ENCODE peak calls at places on chromosomes 7 and 10, in six cellular contexts. One of them, this sample, is unnamed.
A peak's percentile ranks its signal among the peaks of the same experiment; 100 is the strongest.

GRCh38 chr7:94395141-94396041 is 696 bp downstream of the COL1A2 start:
- DNase-seq in PC-9: no peak
- DNase-seq in body of pancreas: peak; percentile 68
- DNase-seq in tibial nerve: peak; percentile 30
- DNase-seq in CD8-positive, alpha-beta T cell: no peak
- DNase-seq in PC-3: peak; percentile 80
- DNase-seq in this sample: peak; percentile 80

GRCh38 chr7:132276986-132277716 is 299.1 kb downstream of the PLXNA4 start:
- DNase-seq in PC-9: no peak
- DNase-seq in body of pancreas: no peak
- DNase-seq in tibial nerve: no peak
- DNase-seq in CD8-positive, alpha-beta T cell: no peak
- DNase-seq in PC-3: peak; percentile 55
- DNase-seq in this sample: no peak

GRCh38 chr7:4734587-4735365 is 40.6 kb upstream of the AP5Z1 start:
- DNase-seq in PC-9: no peak
- DNase-seq in body of pancreas: no peak
- DNase-seq in tibial nerve: no peak
- DNase-seq in CD8-positive, alpha-beta T cell: no peak
- DNase-seq in PC-3: no peak
- DNase-seq in this sample: no peak

GRCh38 chr10:125646311-125646710 is 36.7 kb downstream of the TEX36 start:
- DNase-seq in PC-9: no peak
- DNase-seq in body of pancreas: no peak
- DNase-seq in tibial nerve: no peak
- DNase-seq in CD8-positive, alpha-beta T cell: no peak
- DNase-seq in PC-3: no peak
- DNase-seq in this sample: no peak

GRCh38 chr7:107344286-107344685 is 125.6 kb upstream of the GPR22 start:
- DNase-seq in PC-9: no peak
- DNase-seq in body of pancreas: no peak
- DNase-seq in tibial nerve: no peak
- DNase-seq in CD8-positive, alpha-beta T cell: no peak
- DNase-seq in PC-3: no peak
- DNase-seq in this sample: no peak

GRCh38 chr10:117271427-117271826 is 30.5 kb downstream of the SLC18A2 start:
- DNase-seq in PC-9: peak; percentile 19
- DNase-seq in body of pancreas: no peak
- DNase-seq in tibial nerve: no peak
- DNase-seq in CD8-positive, alpha-beta T cell: no peak
- DNase-seq in PC-3: peak; percentile 75
- DNase-seq in this sample: peak; percentile 72

GRCh38 chr7:50405246-50405645 is 44.9 kb downstream of the FIGNL1 start:
- DNase-seq in PC-9: no peak
- DNase-seq in body of pancreas: no peak
- DNase-seq in tibial nerve: no peak
- DNase-seq in CD8-positive, alpha-beta T cell: no peak
- DNase-seq in PC-3: no peak
- DNase-seq in this sample: no peak

GRCh38 chr7:154928136-154929005 is 74.6 kb downstream of the PAXIP1 start:
- DNase-seq in PC-9: peak; percentile 50
- DNase-seq in body of pancreas: peak; percentile 52
- DNase-seq in tibial nerve: no peak
- DNase-seq in CD8-positive, alpha-beta T cell: peak; percentile 34
- DNase-seq in PC-3: peak; percentile 98
- DNase-seq in this sample: peak; percentile 95

GRCh38 chr10:132482090-132482489 is 55.5 kb upstream of the INPP5A start:
- DNase-seq in PC-9: no peak
- DNase-seq in body of pancreas: peak; percentile 34
- DNase-seq in tibial nerve: no peak
- DNase-seq in CD8-positive, alpha-beta T cell: no peak
- DNase-seq in PC-3: peak; percentile 32
- DNase-seq in this sample: peak; percentile 73

GRCh38 chr10:114694735-114695134 is 36.7 kb upstream of the ABLIM1 start:
- DNase-seq in PC-9: no peak
- DNase-seq in body of pancreas: peak; percentile 31
- DNase-seq in tibial nerve: no peak
- DNase-seq in CD8-positive, alpha-beta T cell: peak; percentile 34
- DNase-seq in PC-3: peak; percentile 26
- DNase-seq in this sample: no peak
- TF ChIP-seq CTCF in PC-9: peak; percentile 49
- TF ChIP-seq CTCF in body of pancreas: peak; percentile 48
- TF ChIP-seq CTCF in tibial nerve: no peak
- TF ChIP-seq CTCF in CD8-positive, alpha-beta T cell: peak; percentile 31
- TF ChIP-seq CTCF in PC-3: peak; percentile 66
- TF ChIP-seq CTCF in this sample: no peak

GRCh38 chr10:71964669-71965515 is 697 bp downstream of the CHST3 start:
- DNase-seq in PC-9: peak; percentile 43
- DNase-seq in body of pancreas: peak; percentile 51
- DNase-seq in tibial nerve: no peak
- DNase-seq in CD8-positive, alpha-beta T cell: peak; percentile 16
- DNase-seq in PC-3: peak; percentile 66
- DNase-seq in this sample: peak; percentile 71

GRCh38 chr10:71962915-71963314 is 1.3 kb upstream of the CHST3 start:
- DNase-seq in PC-9: no peak
- DNase-seq in body of pancreas: no peak
- DNase-seq in tibial nerve: no peak
- DNase-seq in CD8-positive, alpha-beta T cell: no peak
- DNase-seq in PC-3: no peak
- DNase-seq in this sample: no peak

GRCh38 chr10:71961831-71962230 is 2.4 kb upstream of the CHST3 start:
- DNase-seq in PC-9: no peak
- DNase-seq in body of pancreas: no peak
- DNase-seq in tibial nerve: no peak
- DNase-seq in CD8-positive, alpha-beta T cell: no peak
- DNase-seq in PC-3: no peak
- DNase-seq in this sample: no peak

GRCh38 chr10:71963756-71964668 is at the start of gene CHST3:
- DNase-seq in PC-9: peak; percentile 58
- DNase-seq in body of pancreas: peak; percentile 46
- DNase-seq in tibial nerve: peak; percentile 46
- DNase-seq in CD8-positive, alpha-beta T cell: no peak
- DNase-seq in PC-3: peak; percentile 37
- DNase-seq in this sample: no peak

GRCh38 chr10:71963351-71963755 is 842 bp upstream of the CHST3 start:
- DNase-seq in PC-9: no peak
- DNase-seq in body of pancreas: no peak
- DNase-seq in tibial nerve: peak; percentile 42
- DNase-seq in CD8-positive, alpha-beta T cell: no peak
- DNase-seq in PC-3: no peak
- DNase-seq in this sample: no peak
- H3K27ac ChIP-seq in PC-9: no peak overlapping the region
- H3K27ac ChIP-seq in body of pancreas: peak overlapping the region; percentile 79
- H3K27ac ChIP-seq in tibial nerve: peak overlapping the region; percentile 97
- H3K27ac ChIP-seq in CD8-positive, alpha-beta T cell: no peak overlapping the region
- H3K27ac ChIP-seq in PC-3: no peak overlapping the region
- H3K27ac ChIP-seq in this sample: peak overlapping the region; percentile 93

GRCh38 chr10:48536916-48537890 is 67.7 kb downstream of the ARHGAP22 start:
- DNase-seq in PC-9: no peak
- DNase-seq in body of pancreas: no peak
- DNase-seq in tibial nerve: no peak
- DNase-seq in CD8-positive, alpha-beta T cell: no peak
- DNase-seq in PC-3: no peak
- DNase-seq in this sample: no peak

GRCh38 chr10:48536226-48536500 is 68.7 kb downstream of the ARHGAP22 start:
- DNase-seq in PC-9: no peak
- DNase-seq in body of pancreas: no peak
- DNase-seq in tibial nerve: no peak
- DNase-seq in CD8-positive, alpha-beta T cell: no peak
- DNase-seq in PC-3: no peak
- DNase-seq in this sample: no peak

GRCh38 chr10:48533951-48534720 is 70.7 kb downstream of the ARHGAP22 start:
- DNase-seq in PC-9: peak; percentile 43
- DNase-seq in body of pancreas: no peak
- DNase-seq in tibial nerve: no peak
- DNase-seq in CD8-positive, alpha-beta T cell: no peak
- DNase-seq in PC-3: no peak
- DNase-seq in this sample: no peak

GRCh38 chr10:48533540-48533939 is 71.3 kb downstream of the ARHGAP22 start:
- DNase-seq in PC-9: no peak
- DNase-seq in body of pancreas: no peak
- DNase-seq in tibial nerve: no peak
- DNase-seq in CD8-positive, alpha-beta T cell: no peak
- DNase-seq in PC-3: no peak
- DNase-seq in this sample: no peak

GRCh38 chr10:48535416-48536225 is 69.3 kb downstream of the ARHGAP22 start:
- DNase-seq in PC-9: no peak
- DNase-seq in body of pancreas: no peak
- DNase-seq in tibial nerve: no peak
- DNase-seq in CD8-positive, alpha-beta T cell: no peak
- DNase-seq in PC-3: peak; percentile 34
- DNase-seq in this sample: no peak
- TF ChIP-seq CTCF in PC-9: no peak
- TF ChIP-seq CTCF in body of pancreas: no peak
- TF ChIP-seq CTCF in tibial nerve: no peak
- TF ChIP-seq CTCF in CD8-positive, alpha-beta T cell: no peak
- TF ChIP-seq CTCF in PC-3: peak; percentile 55
- TF ChIP-seq CTCF in this sample: no peak

DNA sequence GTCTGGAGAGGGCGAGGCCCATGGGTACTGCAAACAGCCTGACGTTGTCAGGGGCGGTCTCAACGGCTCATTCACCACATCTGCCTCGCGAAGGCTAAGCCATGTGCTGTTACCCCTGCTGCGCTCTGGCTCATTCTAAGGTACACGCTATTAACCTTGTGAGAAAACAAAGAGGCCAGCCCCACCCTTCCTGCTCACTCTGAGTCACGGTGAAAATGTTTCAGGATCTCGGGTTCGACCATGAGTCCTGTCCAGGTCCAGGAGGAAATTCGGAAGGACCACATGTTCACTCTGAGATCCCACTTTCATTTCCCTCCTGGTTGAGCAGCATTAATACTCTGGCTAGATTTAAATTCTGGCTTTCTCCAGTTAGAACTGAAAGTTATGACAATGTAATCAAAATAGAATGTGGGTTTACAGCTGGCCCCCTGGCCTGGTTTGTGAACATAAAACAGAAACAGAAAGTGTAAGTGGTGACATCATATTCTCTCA is 55.2 kb downstream of the EGFR start:
- DNase-seq in PC-9: peak; percentile 94
- DNase-seq in body of pancreas: peak; percentile 34
- DNase-seq in tibial nerve: no peak
- DNase-seq in CD8-positive, alpha-beta T cell: peak; percentile 11
- DNase-seq in PC-3: peak; percentile 98
- DNase-seq in this sample: peak; percentile 96
- H3K27ac ChIP-seq in PC-9: peak overlapping the region; percentile 86
- H3K27ac ChIP-seq in body of pancreas: peak overlapping the region; percentile 50
- H3K27ac ChIP-seq in tibial nerve: peak overlapping the region; percentile 70
- H3K27ac ChIP-seq in CD8-positive, alpha-beta T cell: peak overlapping the region; percentile 54
- H3K27ac ChIP-seq in PC-3: peak overlapping the region; percentile 97
- H3K27ac ChIP-seq in this sample: peak overlapping the region; percentile 80

DNA sequence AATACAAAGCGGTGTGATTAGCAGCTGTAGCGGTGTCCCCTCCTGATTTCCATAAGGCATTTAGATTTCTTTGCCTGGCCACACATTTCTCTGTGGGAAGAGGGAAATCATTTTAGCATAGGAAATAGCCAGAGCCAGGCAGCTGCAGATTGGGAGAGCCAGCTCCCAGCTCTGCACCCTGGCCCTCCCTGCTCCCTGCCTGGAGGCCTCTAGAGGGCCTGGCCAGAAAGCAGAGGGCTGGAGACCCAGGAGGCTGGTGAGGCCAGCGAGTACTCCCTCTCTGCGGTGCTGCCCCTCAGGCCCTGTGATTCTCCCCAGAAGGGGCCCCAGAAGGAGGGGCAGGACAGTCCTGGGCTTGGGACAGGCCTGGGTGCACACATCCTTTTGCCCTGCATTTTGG is 85.6 kb downstream of the C10orf105 start:
- DNase-seq in PC-9: no peak
- DNase-seq in body of pancreas: no peak
- DNase-seq in tibial nerve: no peak
- DNase-seq in CD8-positive, alpha-beta T cell: no peak
- DNase-seq in PC-3: no peak
- DNase-seq in this sample: no peak
- TF ChIP-seq CTCF in PC-9: no peak
- TF ChIP-seq CTCF in body of pancreas: no peak
- TF ChIP-seq CTCF in tibial nerve: no peak
- TF ChIP-seq CTCF in CD8-positive, alpha-beta T cell: no peak
- TF ChIP-seq CTCF in PC-3: no peak
- TF ChIP-seq CTCF in this sample: no peak

GRCh38 chr10:25912796-25913195 is 21.2 kb upstream of the MYO3A start:
- DNase-seq in PC-9: no peak
- DNase-seq in body of pancreas: no peak
- DNase-seq in tibial nerve: no peak
- DNase-seq in CD8-positive, alpha-beta T cell: no peak
- DNase-seq in PC-3: no peak
- DNase-seq in this sample: no peak
- H3K27ac ChIP-seq in PC-9: no peak overlapping the region
- H3K27ac ChIP-seq in body of pancreas: no peak overlapping the region
- H3K27ac ChIP-seq in tibial nerve: no peak overlapping the region
- H3K27ac ChIP-seq in CD8-positive, alpha-beta T cell: no peak overlapping the region
- H3K27ac ChIP-seq in PC-3: no peak overlapping the region
- H3K27ac ChIP-seq in this sample: no peak overlapping the region